ENCODE peak calls at places on chromosomes 6 and 20, in nine cellular contexts. One of them, this sample, is unnamed.

GRCh38 chr20:46995561-46996142 is 101.0 kb downstream of the EYA2 start:
- DNase-seq in AG04450: no peak
- DNase-seq in colonic mucosa: no peak
- DNase-seq in IMR-90: no peak
- DNase-seq in body of pancreas: no peak
- DNase-seq in naive thymus-derived CD4-positive, alpha-beta T cell: no peak
- DNase-seq in PC-9: no peak
- DNase-seq in trophoblast cell: no peak
- DNase-seq in brain microvascular endothelial cell: no peak
- DNase-seq in this sample: no peak

GRCh38 chr6:47016916-47017315 is 25.2 kb downstream of the ADGRF1 start:
- DNase-seq in naive thymus-derived CD4-positive, alpha-beta T cell: no peak
- DNase-seq in PC-9: no peak
- DNase-seq in brain microvascular endothelial cell: no peak
- DNase-seq in body of pancreas: no peak
- DNase-seq in colonic mucosa: no peak
- DNase-seq in AG04450: no peak
- DNase-seq in trophoblast cell: peak
- DNase-seq in IMR-90: no peak
- DNase-seq in this sample: no peak

GRCh38 chr6:150018846-150019580 is 6.3 kb downstream of the RAET1L start:
- DNase-seq in naive thymus-derived CD4-positive, alpha-beta T cell: no peak
- DNase-seq in brain microvascular endothelial cell: no peak
- DNase-seq in trophoblast cell: no peak
- DNase-seq in PC-9: no peak
- DNase-seq in AG04450: no peak
- DNase-seq in IMR-90: no peak
- DNase-seq in colonic mucosa: no peak
- DNase-seq in body of pancreas: no peak
- DNase-seq in this sample: no peak

GRCh38 chr20:32535953-32536823 is 48.9 kb downstream of the NOL4L start:
- DNase-seq in AG04450: no peak
- DNase-seq in PC-9: peak
- DNase-seq in body of pancreas: peak
- DNase-seq in brain microvascular endothelial cell: no peak
- DNase-seq in colonic mucosa: peak
- DNase-seq in trophoblast cell: peak
- DNase-seq in IMR-90: peak
- DNase-seq in naive thymus-derived CD4-positive, alpha-beta T cell: peak
- DNase-seq in this sample: peak

GRCh38 chr6:33812669-33813068 is 8.9 kb upstream of the MLN start:
- DNase-seq in PC-9: peak
- DNase-seq in AG04450: no peak
- DNase-seq in naive thymus-derived CD4-positive, alpha-beta T cell: no peak
- DNase-seq in brain microvascular endothelial cell: peak
- DNase-seq in colonic mucosa: peak
- DNase-seq in trophoblast cell: peak
- DNase-seq in body of pancreas: peak
- DNase-seq in IMR-90: peak
- DNase-seq in this sample: no peak

GRCh38 chr20:20763652-20764051 is 51.2 kb upstream of the RALGAPA2 start:
- DNase-seq in IMR-90: no peak
- DNase-seq in brain microvascular endothelial cell: no peak
- DNase-seq in naive thymus-derived CD4-positive, alpha-beta T cell: no peak
- DNase-seq in colonic mucosa: no peak
- DNase-seq in trophoblast cell: peak
- DNase-seq in PC-9: no peak
- DNase-seq in AG04450: no peak
- DNase-seq in body of pancreas: no peak
- DNase-seq in this sample: no peak

GRCh38 chr6:13302751-13303667 is 25.3 kb downstream of the TBC1D7 start:
- DNase-seq in brain microvascular endothelial cell: peak
- DNase-seq in AG04450: peak
- DNase-seq in IMR-90: peak
- DNase-seq in colonic mucosa: peak
- DNase-seq in PC-9: peak
- DNase-seq in body of pancreas: peak
- DNase-seq in naive thymus-derived CD4-positive, alpha-beta T cell: no peak
- DNase-seq in trophoblast cell: peak
- DNase-seq in this sample: peak

GRCh38 chr20:58112017-58112781 is 116.3 kb downstream of the ANKRD60 start:
- DNase-seq in PC-9: peak
- DNase-seq in colonic mucosa: no peak
- DNase-seq in naive thymus-derived CD4-positive, alpha-beta T cell: no peak
- DNase-seq in IMR-90: peak
- DNase-seq in body of pancreas: no peak
- DNase-seq in AG04450: no peak
- DNase-seq in brain microvascular endothelial cell: peak
- DNase-seq in trophoblast cell: peak
- DNase-seq in this sample: no peak

GRCh38 chr6:4164043-4164442 is 28.7 kb upstream of the ECI2 start:
- DNase-seq in IMR-90: peak
- DNase-seq in naive thymus-derived CD4-positive, alpha-beta T cell: no peak
- DNase-seq in AG04450: no peak
- DNase-seq in body of pancreas: no peak
- DNase-seq in colonic mucosa: no peak
- DNase-seq in PC-9: no peak
- DNase-seq in trophoblast cell: no peak
- DNase-seq in brain microvascular endothelial cell: no peak
- DNase-seq in this sample: no peak

GRCh38 chr6:121890307-121890910 is 455.0 kb downstream of the GJA1 start:
- DNase-seq in colonic mucosa: no peak
- DNase-seq in AG04450: no peak
- DNase-seq in body of pancreas: no peak
- DNase-seq in brain microvascular endothelial cell: no peak
- DNase-seq in trophoblast cell: no peak
- DNase-seq in IMR-90: no peak
- DNase-seq in PC-9: no peak
- DNase-seq in naive thymus-derived CD4-positive, alpha-beta T cell: no peak
- DNase-seq in this sample: no peak

GRCh38 chr6:7451321-7451720 is 61.7 kb downstream of the RIOK1 start:
- DNase-seq in body of pancreas: no peak
- DNase-seq in IMR-90: no peak
- DNase-seq in brain microvascular endothelial cell: no peak
- DNase-seq in PC-9: no peak
- DNase-seq in colonic mucosa: no peak
- DNase-seq in AG04450: no peak
- DNase-seq in trophoblast cell: no peak
- DNase-seq in naive thymus-derived CD4-positive, alpha-beta T cell: no peak
- DNase-seq in this sample: no peak

GRCh38 chr6:148608211-148608951 is 138.4 kb upstream of the UST start:
- DNase-seq in trophoblast cell: peak
- DNase-seq in AG04450: no peak
- DNase-seq in IMR-90: peak
- DNase-seq in PC-9: no peak
- DNase-seq in brain microvascular endothelial cell: no peak
- DNase-seq in naive thymus-derived CD4-positive, alpha-beta T cell: no peak
- DNase-seq in body of pancreas: no peak
- DNase-seq in colonic mucosa: no peak
- DNase-seq in this sample: no peak

GRCh38 chr6:51049288-51049982 is 230.8 kb downstream of the TFAP2B start:
- DNase-seq in IMR-90: no peak
- DNase-seq in PC-9: no peak
- DNase-seq in colonic mucosa: no peak
- DNase-seq in AG04450: no peak
- DNase-seq in body of pancreas: no peak
- DNase-seq in trophoblast cell: no peak
- DNase-seq in naive thymus-derived CD4-positive, alpha-beta T cell: no peak
- DNase-seq in brain microvascular endothelial cell: no peak
- DNase-seq in this sample: no peak

GRCh38 chr6:103534107-103534506 is 1325.6 kb downstream of the HACE1 start:
- DNase-seq in colonic mucosa: no peak
- DNase-seq in trophoblast cell: no peak
- DNase-seq in naive thymus-derived CD4-positive, alpha-beta T cell: no peak
- DNase-seq in IMR-90: no peak
- DNase-seq in PC-9: no peak
- DNase-seq in brain microvascular endothelial cell: no peak
- DNase-seq in body of pancreas: no peak
- DNase-seq in AG04450: no peak
- DNase-seq in this sample: no peak

GRCh38 chr6:68638225-68638900 is 3.3 kb downstream of the ADGRB3 start:
- DNase-seq in trophoblast cell: peak
- DNase-seq in brain microvascular endothelial cell: peak
- DNase-seq in colonic mucosa: no peak
- DNase-seq in PC-9: no peak
- DNase-seq in IMR-90: peak
- DNase-seq in AG04450: peak
- DNase-seq in naive thymus-derived CD4-positive, alpha-beta T cell: no peak
- DNase-seq in body of pancreas: peak
- DNase-seq in this sample: peak

DNA sequence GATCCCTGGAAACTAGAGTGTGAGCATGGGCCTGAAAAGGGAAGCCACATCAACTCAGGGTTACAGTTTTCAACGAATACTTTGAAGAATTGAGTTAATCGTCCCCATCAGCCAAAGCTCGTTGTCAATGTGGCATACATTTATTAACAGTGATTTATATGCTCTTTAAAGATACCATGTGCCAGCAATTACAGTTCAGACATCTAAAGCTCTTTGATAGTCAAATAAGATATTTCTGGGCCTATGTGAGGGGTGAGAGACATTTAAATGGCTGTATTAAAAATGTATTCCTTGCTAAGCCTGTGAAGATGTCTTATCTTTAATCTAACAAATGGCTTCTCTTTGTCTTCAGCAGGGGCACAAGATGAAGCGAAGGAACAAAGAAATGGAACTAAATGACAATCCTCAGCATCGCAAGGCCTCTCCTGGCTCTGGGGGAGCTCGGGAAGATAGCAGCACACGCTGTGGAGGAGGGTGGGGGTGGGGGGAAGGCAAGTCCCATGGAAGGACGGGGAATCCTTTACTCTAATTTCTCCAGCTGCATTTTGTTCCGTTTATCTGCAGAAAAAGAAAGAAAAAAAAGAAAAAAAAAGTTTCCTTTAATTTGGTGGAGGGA is 523.7 kb downstream of the KIF16B start:
- DNase-seq in AG04450: no peak
- DNase-seq in PC-9: no peak
- DNase-seq in body of pancreas: no peak
- DNase-seq in colonic mucosa: no peak
- DNase-seq in brain microvascular endothelial cell: no peak
- DNase-seq in naive thymus-derived CD4-positive, alpha-beta T cell: no peak
- DNase-seq in trophoblast cell: no peak
- DNase-seq in IMR-90: no peak
- DNase-seq in this sample: no peak
- H3K27ac ChIP-seq in AG04450: no peak
- H3K27ac ChIP-seq in PC-9: no peak
- H3K27ac ChIP-seq in body of pancreas: no peak
- H3K27ac ChIP-seq in colonic mucosa: no peak
- H3K27ac ChIP-seq in brain microvascular endothelial cell: no peak
- H3K27ac ChIP-seq in naive thymus-derived CD4-positive, alpha-beta T cell: no peak
- H3K27ac ChIP-seq in trophoblast cell: no peak
- H3K27ac ChIP-seq in IMR-90: no peak
- H3K27ac ChIP-seq in this sample: no peak

GRCh38 chr20:57040461-57040860 is 226.0 kb downstream of the BMP7 start:
- DNase-seq in naive thymus-derived CD4-positive, alpha-beta T cell: no peak
- DNase-seq in trophoblast cell: no peak
- DNase-seq in AG04450: no peak
- DNase-seq in PC-9: no peak
- DNase-seq in body of pancreas: no peak
- DNase-seq in brain microvascular endothelial cell: no peak
- DNase-seq in IMR-90: no peak
- DNase-seq in colonic mucosa: no peak
- DNase-seq in this sample: no peak
- H3K27ac ChIP-seq in naive thymus-derived CD4-positive, alpha-beta T cell: no peak
- H3K27ac ChIP-seq in trophoblast cell: no peak
- H3K27ac ChIP-seq in AG04450: no peak
- H3K27ac ChIP-seq in PC-9: no peak
- H3K27ac ChIP-seq in body of pancreas: no peak
- H3K27ac ChIP-seq in brain microvascular endothelial cell: peak
- H3K27ac ChIP-seq in IMR-90: no peak
- H3K27ac ChIP-seq in colonic mucosa: no peak
- H3K27ac ChIP-seq in this sample: no peak

DNA sequence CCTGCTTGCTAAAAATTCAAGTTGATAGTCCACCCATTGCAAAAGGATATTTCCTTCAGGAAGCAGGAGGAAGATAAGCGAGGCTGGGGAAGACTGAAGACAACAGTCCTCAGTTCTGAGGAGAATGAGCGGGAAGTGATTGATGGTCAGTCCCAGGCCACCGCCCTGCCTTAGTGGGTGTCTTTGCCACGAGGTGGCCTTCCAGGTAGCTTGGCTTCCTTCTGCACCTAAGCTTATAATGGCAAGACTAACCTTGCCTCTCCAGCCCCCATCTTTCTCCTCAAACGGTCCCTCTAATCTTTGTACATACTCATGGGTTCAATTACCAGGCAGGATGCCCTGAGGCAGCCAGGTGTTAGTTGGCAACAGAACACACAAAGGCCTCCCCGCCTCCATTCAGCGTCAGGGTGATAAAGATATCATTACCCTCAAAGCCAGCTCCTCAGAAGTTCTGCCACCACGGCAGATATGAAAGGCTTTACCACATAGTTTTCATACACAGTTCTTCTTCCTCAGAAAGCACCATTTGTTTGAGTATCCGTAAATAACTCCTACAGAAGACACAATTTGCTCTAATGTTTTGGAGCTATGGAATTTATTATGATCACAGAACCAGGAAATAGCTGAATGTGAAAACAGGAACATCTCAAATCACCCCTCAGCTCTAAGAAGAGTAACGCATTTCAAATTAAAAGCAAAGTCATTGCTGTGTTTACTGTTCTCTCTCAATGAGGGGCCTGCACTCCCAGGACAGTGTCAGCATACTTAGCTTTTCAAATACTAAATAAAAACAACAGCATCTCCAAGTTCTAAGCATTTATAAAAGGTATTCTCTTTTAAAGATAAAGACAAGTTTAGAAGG is 249.3 kb downstream of the ATXN1 start:
- DNase-seq in trophoblast cell: no peak
- DNase-seq in body of pancreas: peak
- DNase-seq in IMR-90: no peak
- DNase-seq in naive thymus-derived CD4-positive, alpha-beta T cell: peak
- DNase-seq in brain microvascular endothelial cell: no peak
- DNase-seq in colonic mucosa: no peak
- DNase-seq in AG04450: no peak
- DNase-seq in PC-9: no peak
- DNase-seq in this sample: no peak
- H3K27ac ChIP-seq in trophoblast cell: no peak
- H3K27ac ChIP-seq in body of pancreas: peak
- H3K27ac ChIP-seq in IMR-90: no peak
- H3K27ac ChIP-seq in naive thymus-derived CD4-positive, alpha-beta T cell: no peak
- H3K27ac ChIP-seq in brain microvascular endothelial cell: no peak
- H3K27ac ChIP-seq in colonic mucosa: no peak
- H3K27ac ChIP-seq in AG04450: no peak
- H3K27ac ChIP-seq in PC-9: no peak
- H3K27ac ChIP-seq in this sample: peak

DNA sequence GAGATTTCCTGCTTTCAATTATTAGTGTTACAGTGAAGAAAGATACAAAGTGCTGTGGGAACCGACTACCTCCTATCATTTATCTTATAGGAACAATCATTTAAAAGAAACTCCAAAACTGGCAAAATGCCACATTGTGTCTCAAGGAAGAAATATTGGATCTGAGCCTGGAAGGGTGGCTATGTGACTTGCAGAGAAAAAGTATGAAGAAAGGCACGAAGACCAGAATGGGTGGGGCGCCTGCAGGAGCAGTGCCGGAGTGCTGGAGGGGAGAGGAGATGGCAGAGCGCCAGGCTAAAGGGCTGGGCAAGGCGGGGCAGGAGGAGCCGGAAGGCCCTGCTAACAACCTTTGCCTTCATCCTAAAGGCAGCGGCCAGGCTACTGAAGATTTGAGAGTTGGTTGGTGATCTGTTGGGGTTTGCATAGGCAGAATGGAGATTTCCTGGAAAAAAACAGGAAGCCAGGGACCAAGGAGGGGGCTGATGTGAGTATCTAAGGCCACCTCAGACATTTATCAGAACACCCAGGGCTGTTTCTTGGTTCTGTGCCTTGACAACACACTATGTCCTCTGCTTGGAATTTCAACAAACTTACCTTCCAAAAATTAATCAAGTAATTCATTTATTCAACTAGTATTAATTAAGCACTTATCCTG is 125.6 kb downstream of the MAFB start:
- DNase-seq in IMR-90: no peak
- DNase-seq in brain microvascular endothelial cell: peak
- DNase-seq in AG04450: no peak
- DNase-seq in body of pancreas: no peak
- DNase-seq in trophoblast cell: no peak
- DNase-seq in colonic mucosa: peak
- DNase-seq in naive thymus-derived CD4-positive, alpha-beta T cell: no peak
- DNase-seq in PC-9: peak
- DNase-seq in this sample: no peak
- H3K27ac ChIP-seq in IMR-90: no peak
- H3K27ac ChIP-seq in brain microvascular endothelial cell: no peak
- H3K27ac ChIP-seq in AG04450: no peak
- H3K27ac ChIP-seq in body of pancreas: no peak
- H3K27ac ChIP-seq in trophoblast cell: no peak
- H3K27ac ChIP-seq in colonic mucosa: peak
- H3K27ac ChIP-seq in naive thymus-derived CD4-positive, alpha-beta T cell: no peak
- H3K27ac ChIP-seq in PC-9: peak
- H3K27ac ChIP-seq in this sample: no peak